ENCODE peak calls at places on chromosome 4, in eight cellular contexts. P is left ventricle myocardium inferior, B is DMS153, K is H54, C is cardiac muscle cell, J is IMR-90, L is fibroblast of the aortic adventitia, R is M059J. W is an unnamed sample.

GRCh38 chr4:181757921-181758320 is 485.3 kb upstream of the TENM3 start:
- DNase-seq in B (no peak), L (no peak), K (no peak), R (no peak), P (no peak), C (no peak), J (no peak), W (no peak)

GRCh38 chr4:57182132-57182874 is 72.1 kb upstream of the IGFBP7 start:
- DNase-seq in B (no peak), P (peak), K (no peak), J (no peak), R (peak), L (no peak), C (no peak), W (no peak)

GRCh38 chr4:126938023-126938422 is 694.7 kb upstream of the INTU start:
- DNase-seq in B (no peak), P (no peak), R (no peak), L (peak), K (no peak), J (peak), C (no peak), W (no peak)

GRCh38 chr4:76821661-76822060 is 76.3 kb downstream of the SOWAHB start:
- DNase-seq in K (no peak), P (no peak), B (no peak), J (peak), C (peak), R (no peak), L (peak), W (no peak)

GRCh38 chr4:121950680-121951569 is 935 bp downstream of the TRPC3 start:
- DNase-seq in P (no peak), J (peak), C (peak), B (no peak), K (no peak), L (no peak), R (peak), W (no peak)

GRCh38 chr4:185031611-185032010 is 13.3 kb downstream of the HELT start:
- DNase-seq in C (no peak), K (no peak), L (no peak), J (no peak), B (no peak), R (no peak), P (no peak), W (no peak)

GRCh38 chr4:85808104-85808503 is 333.2 kb downstream of the ARHGAP24 start:
- DNase-seq in L (no peak), B (no peak), K (no peak), C (no peak), R (no peak), J (no peak), P (no peak), W (no peak)

GRCh38 chr4:99574530-99575314 is at the start of gene MTTP:
- DNase-seq in P (no peak), L (no peak), J (no peak), C (no peak), B (no peak), K (no peak), R (no peak), W (no peak)

GRCh38 chr4:145565328-145565727 is 53.9 kb upstream of the MMAA start:
- DNase-seq in R (no peak), K (no peak), J (no peak), P (no peak), B (no peak), C (no peak), L (no peak), W (no peak)

GRCh38 chr4:187208641-187209040 is 485.0 kb upstream of the FAT1 start:
- DNase-seq in J (no peak), C (no peak), P (no peak), B (no peak), R (peak), K (no peak), L (no peak), W (no peak)

GRCh38 chr4:2962614-2963184 is 507 bp downstream of the NOP14 start:
- DNase-seq in B (no peak), P (no peak), L (peak), K (no peak), J (peak), R (peak), C (peak), W (peak)

GRCh38 chr4:89551191-89551590 is 243.6 kb upstream of the GPRIN3 start:
- DNase-seq in L (peak), C (no peak), B (no peak), R (no peak), K (no peak), J (no peak), P (no peak), W (no peak)

W was measured in T47D.